ENCODE peak calls at places on chromosomes 4 and X, in five cellular contexts. G, M, L, E and O are unnamed samples.

GRCh38 chr4:156336516-156336915 is 382.9 kb upstream of the CTSO start:
- DNase-seq in G (no peak), M (peak), L (no peak), E (no peak), O (no peak)

GRCh38 chr4:1720163-1720983 is 750 bp downstream of the TMEM129 start:
- DNase-seq in G (no peak), M (no peak), L (no peak), E (no peak), O (peak)

GRCh38 chrX:149851864-149852263 is 29.1 kb upstream of the MAGEA8 start:
- DNase-seq in G (no peak), M (no peak), L (no peak), E (no peak), O (no peak)

GRCh38 chr4:177229331-177229730 is 80.3 kb upstream of the NEIL3 start:
- DNase-seq in G (no peak), M (no peak), L (no peak), E (no peak), O (no peak)

GRCh38 chrX:65994519-65995501 is 45.1 kb downstream of the VSIG4 start:
- DNase-seq in G (no peak), M (no peak), L (no peak), E (no peak), O (no peak)

GRCh38 chr4:137660211-137660610 is 127.9 kb upstream of the PCDH18 start:
- DNase-seq in G (no peak), M (no peak), L (no peak), E (no peak), O (no peak)

GRCh38 chr4:76689079-76689817 is 208.7 kb downstream of the SOWAHB start:
- DNase-seq in G (no peak), M (no peak), L (no peak), E (peak), O (peak)

GRCh38 chr4:103011378-103012025 is 8.0 kb downstream of the SLC9B1 start:
- DNase-seq in G (no peak), M (peak), L (no peak), E (no peak), O (no peak)

GRCh38 chrX:130539721-130540321 is 138.0 kb downstream of the RBMX2 start:
- DNase-seq in G (no peak), M (peak), L (no peak), E (no peak), O (peak)

GRCh38 chrX:40746536-40746935 is 11.2 kb upstream of the MED14 start:
- DNase-seq in G (no peak), M (no peak), L (no peak), E (no peak), O (no peak)

GRCh38 chrX:95383778-95384177 is 1300.9 kb upstream of the DIAPH2 start:
- DNase-seq in G (no peak), M (no peak), L (no peak), E (no peak), O (no peak)

GRCh38 chrX:22889824-22890223 is 109.9 kb upstream of the DDX53 start:
- DNase-seq in G (no peak), M (no peak), L (no peak), E (no peak), O (no peak)

GRCh38 chr4:101942891-101943290 is 152.4 kb downstream of the BANK1 start:
- DNase-seq in G (no peak), M (no peak), L (no peak), E (no peak), O (no peak)

GRCh38 chr4:105808459-105809041 is 86.7 kb upstream of the NPNT start:
- DNase-seq in G (no peak), M (peak), L (no peak), E (no peak), O (no peak)

GRCh38 chrX:372856-373640 is 13.7 kb downstream of the PPP2R3B start:
- DNase-seq in G (no peak), M (peak), L (no peak), E (no peak), O (no peak)

GRCh38 chr4:147492761-147493160 is 11.9 kb downstream of the EDNRA start:
- DNase-seq in G (no peak), M (peak), L (no peak), E (no peak), O (no peak)

GRCh38 chr4:146194212-146194611 is 18.7 kb downstream of the LSM6 start:
- DNase-seq in G (no peak), M (no peak), L (no peak), E (no peak), O (no peak)

GRCh38 chr4:176999943-177000543 is 207.3 kb upstream of the VEGFC start:
- DNase-seq in G (no peak), M (no peak), L (no peak), E (peak), O (no peak)

GRCh38 chrX:115560211-115560977 is 580 bp upstream of the PLS3 start:
- DNase-seq in G (no peak), M (peak), L (no peak), E (peak), O (no peak)

GRCh38 chr4:111602848-111603247 is 542.4 kb upstream of the FAM241A start:
- DNase-seq in G (no peak), M (peak), L (no peak), E (no peak), O (no peak)
- TF ChIP-seq CTCF in G (no peak), M (no peak), L (no peak), E (no peak), O (no peak)

DNA sequence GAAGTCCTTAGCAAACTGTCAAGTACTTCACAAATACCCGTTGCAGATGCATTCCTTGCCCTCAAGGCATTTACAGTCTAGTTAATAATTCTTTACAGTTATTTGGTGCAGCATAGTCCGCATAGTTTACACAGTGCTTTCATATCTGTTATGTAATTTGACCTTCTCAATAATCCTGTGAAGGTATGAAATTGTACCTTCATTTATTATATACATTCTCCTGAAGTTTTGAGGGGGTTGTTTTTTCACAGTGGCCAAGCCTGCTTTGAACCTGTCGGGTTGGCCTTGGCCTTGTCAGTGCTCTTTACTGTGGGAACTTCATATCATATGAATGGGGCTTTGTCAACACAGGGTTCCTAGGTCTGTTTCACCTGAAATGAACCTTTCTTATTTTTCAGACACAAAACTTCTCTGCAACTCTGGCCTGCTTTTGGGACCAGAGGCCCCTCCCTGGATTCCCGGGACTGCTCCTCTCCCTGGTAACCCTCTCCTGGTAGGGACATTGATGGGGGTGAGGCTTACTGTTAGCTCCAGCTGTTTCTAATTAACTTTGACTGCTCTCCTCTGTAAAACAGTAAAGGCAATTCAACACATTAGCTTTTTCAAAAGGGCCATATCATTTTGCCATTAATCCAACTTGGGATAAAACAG is 9.1 kb downstream of the IGFBP7 start:
- DNase-seq in G (no peak), M (no peak), L (no peak), E (no peak), O (no peak)
- H3K27ac ChIP-seq in G (peak), M (peak), L (peak), E (peak), O (peak)

GRCh38 chr4:140426610-140427103 is 791 bp downstream of the CLGN start:
- DNase-seq in G (no peak), M (no peak), L (no peak), E (no peak), O (no peak)
- TF ChIP-seq CTCF in G (no peak), M (no peak), L (no peak), E (no peak), O (no peak)

GRCh38 chr4:183400035-183400434 is 44.4 kb upstream of the CDKN2AIP start:
- DNase-seq in G (no peak), M (no peak), L (no peak), E (no peak), O (no peak)

GRCh38 chr4:183399616-183400015 is 44.8 kb upstream of the CDKN2AIP start:
- DNase-seq in G (no peak), M (no peak), L (no peak), E (no peak), O (no peak)

GRCh38 chr4:183397741-183398297 is 46.6 kb upstream of the CDKN2AIP start:
- DNase-seq in G (no peak), M (no peak), L (no peak), E (no peak), O (no peak)

GRCh38 chr4:183398298-183399129 is 45.9 kb upstream of the CDKN2AIP start:
- DNase-seq in G (peak), M (peak), L (no peak), E (no peak), O (peak)

GRCh38 chr4:183399166-183399565 is 45.3 kb upstream of the CDKN2AIP start:
- DNase-seq in G (no peak), M (no peak), L (no peak), E (no peak), O (no peak)
- H3K27ac ChIP-seq in G (no peak), M (no peak), L (no peak), E (no peak), O (no peak)

DNA sequence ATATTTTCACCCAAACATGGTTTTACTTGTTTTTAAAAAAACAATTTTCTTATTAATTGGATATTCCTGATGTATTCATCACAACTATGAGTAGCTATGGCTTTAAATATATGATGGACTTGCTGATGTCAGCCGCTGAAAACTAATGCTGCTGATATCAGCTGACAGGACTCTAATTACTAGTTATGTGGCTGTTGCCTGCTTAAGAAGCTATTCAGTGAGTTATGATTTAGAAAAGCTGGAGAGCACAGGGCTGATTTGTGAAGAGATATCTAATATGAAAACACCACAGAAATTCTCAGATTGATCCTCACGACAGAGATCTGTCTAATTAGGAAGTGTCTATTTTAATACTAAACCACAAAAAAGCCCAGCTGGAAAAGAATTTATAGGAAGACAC is 31.7 kb upstream of the MAML3 start:
- DNase-seq in G (no peak), M (no peak), L (no peak), E (no peak), O (no peak)
- TF ChIP-seq CTCF in G (no peak), M (no peak), L (no peak), E (no peak), O (no peak)

GRCh38 chrX:153954618-153955450 is 10.4 kb upstream of the RENBP start:
- DNase-seq in G (no peak), M (no peak), L (no peak), E (no peak), O (no peak)
- H3K27ac ChIP-seq in G (peak), M (no peak), L (no peak), E (no peak), O (no peak)

GRCh38 chr4:165207431-165208321 is at the start of gene KLHL2:
- DNase-seq in G (peak), M (peak), L (peak), E (peak), O (peak)
- TF ChIP-seq CTCF in G (no peak), M (no peak), L (no peak), E (no peak), O (no peak)

DNA sequence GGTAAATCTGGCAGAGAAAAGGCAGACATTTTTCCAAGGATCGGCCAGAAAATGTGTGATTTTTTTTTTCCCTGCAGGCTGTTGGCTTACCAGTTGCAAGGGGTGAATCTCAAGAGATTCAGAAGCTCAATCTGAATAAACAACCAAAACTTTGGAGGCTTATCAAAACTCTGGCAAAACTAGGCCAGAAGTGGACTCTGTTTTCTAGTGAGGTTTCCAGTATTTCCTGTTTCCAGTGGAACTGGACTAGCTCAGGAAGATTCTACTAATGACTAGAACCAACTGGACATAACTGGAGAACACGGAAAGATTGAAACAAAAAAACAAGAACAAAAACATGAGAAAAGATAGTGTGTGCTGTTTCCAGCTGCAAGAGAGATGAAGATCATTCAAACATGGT is 191.4 kb downstream of the SMIM20 start:
- DNase-seq in G (no peak), M (no peak), L (no peak), E (no peak), O (no peak)
- H3K27ac ChIP-seq in G (peak), M (no peak), L (peak), E (peak), O (peak)

DNA sequence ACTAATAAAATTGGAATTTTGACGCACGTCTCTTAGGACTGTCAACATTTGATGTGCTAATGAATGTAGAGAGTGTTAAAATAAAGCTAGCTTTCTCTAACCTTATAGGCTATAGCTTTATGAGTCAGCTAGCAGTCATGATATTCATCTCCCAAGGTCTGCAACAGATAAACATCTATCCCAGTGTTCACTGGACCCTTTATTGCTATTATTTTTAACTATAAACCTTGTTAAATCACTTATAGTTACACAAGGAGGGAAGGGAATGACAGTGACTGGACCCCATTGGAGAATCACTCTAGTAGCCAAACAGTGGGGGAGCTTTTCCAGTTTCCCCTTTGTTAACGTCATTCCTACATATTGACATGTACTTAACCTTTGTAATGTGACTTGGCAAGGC is 67.9 kb upstream of the SHISA3 start:
- DNase-seq in G (no peak), M (no peak), L (no peak), E (no peak), O (no peak)
- TF ChIP-seq CTCF in G (no peak), M (no peak), L (no peak), E (no peak), O (no peak)